ENCODE peak calls at places on chromosomes 3 and 15, in five cellular contexts. X is heart left ventricle, B is Caco-2, U is astrocyte of the cerebellum, M is heart right ventricle. L is an unnamed sample.

GRCh38 chr3:192642651-192643050 is 84.7 kb downstream of the FGF12 start:
- DNase-seq in X (no peak), B (no peak), M (no peak), U (no peak), L (no peak)

GRCh38 chr3:123732447-123732846 is 147.6 kb upstream of the HACD2 start:
- DNase-seq in X (no peak), B (no peak), U (peak), M (no peak), L (no peak)

GRCh38 chr3:40120067-40120692 is 189.3 kb upstream of the EIF1B start:
- DNase-seq in B (no peak), M (no peak), U (no peak), X (no peak), L (no peak)

GRCh38 chr3:190513409-190514162 is at the start of gene IL1RAP:
- DNase-seq in U (peak), M (peak), B (peak), X (peak), L (peak)

GRCh38 chr3:23937296-23937695 is 7.8 kb upstream of the NR1D2 start:
- DNase-seq in B (no peak), X (no peak), U (no peak), M (no peak), L (no peak)

GRCh38 chr15:96160269-96160668 is 170.2 kb upstream of the NR2F2 start:
- DNase-seq in U (peak), X (peak), M (peak), B (no peak), L (no peak)

GRCh38 chr15:67554580-67554979 is 12.1 kb downstream of the MAP2K5 start:
- DNase-seq in M (no peak), B (no peak), X (no peak), U (no peak), L (no peak)

GRCh38 chr3:150303776-150304175 is 104.3 kb upstream of the TSC22D2 start:
- DNase-seq in X (no peak), M (no peak), U (no peak), B (peak), L (no peak)

GRCh38 chr3:17730318-17730967 is 12.0 kb downstream of the TBC1D5 start:
- DNase-seq in M (no peak), X (no peak), U (peak), B (no peak), L (peak)

GRCh38 chr15:47283231-47283630 is 434.1 kb upstream of the SEMA6D start:
- DNase-seq in B (no peak), M (no peak), U (no peak), X (no peak), L (no peak)

GRCh38 chr15:90859234-90860131 is 8.9 kb upstream of the FURIN start:
- DNase-seq in B (no peak), X (no peak), M (no peak), U (no peak), L (no peak)

GRCh38 chr15:98428253-98428989 is 219.9 kb upstream of the IGF1R start:
- DNase-seq in M (peak), U (peak), X (peak), B (peak), L (no peak)

GRCh38 chr3:189363856-189364255 is 192.1 kb downstream of the TPRG1 start:
- DNase-seq in B (no peak), U (peak), X (no peak), M (peak), L (no peak)

GRCh38 chr15:81062937-81063336 is 62.2 kb downstream of the TLNRD1 start:
- DNase-seq in X (no peak), U (no peak), M (no peak), B (no peak), L (no peak)

GRCh38 chr15:91275844-91276243 is 175.8 kb downstream of the SV2B start:
- DNase-seq in B (no peak), X (no peak), M (no peak), U (no peak), L (no peak)

GRCh38 chr15:74406992-74407705 is 26.6 kb downstream of the SEMA7A start:
- DNase-seq in X (no peak), B (no peak), U (peak), M (no peak), L (peak)

GRCh38 chr3:112519424-112520001 is 20.2 kb upstream of the BTLA start:
- DNase-seq in M (peak), U (peak), B (peak), X (peak), L (peak)

GRCh38 chr15:100878601-100879000 is 1.0 kb upstream of the ALDH1A3 start:
- DNase-seq in B (no peak), M (no peak), X (no peak), U (no peak), L (no peak)

GRCh38 chr15:48966595-48967301 is 3.0 kb upstream of the SHC4 start:
- DNase-seq in B (no peak), M (no peak), U (peak), X (no peak), L (no peak)

GRCh38 chr3:82654708-82655107 is 893.3 kb upstream of the GBE1 start:
- DNase-seq in U (no peak), M (no peak), B (no peak), X (no peak), L (no peak)

GRCh38 chr3:71896751-71897150 is 111.8 kb upstream of the PROK2 start:
- DNase-seq in M (no peak), B (no peak), X (no peak), U (no peak), L (no peak)

GRCh38 chr3:64488938-64489337 is 198.9 kb downstream of the ADAMTS9 start:
- DNase-seq in B (no peak), X (no peak), U (no peak), M (no peak), L (no peak)

GRCh38 chr3:29384640-29385039 is 103.8 kb downstream of the RBMS3 start:
- DNase-seq in X (peak), U (peak), B (no peak), M (peak), L (peak)

GRCh38 chr3:121916189-121916588 is 22.0 kb downstream of the SLC15A2 start:
- DNase-seq in M (no peak), B (no peak), X (no peak), U (no peak), L (no peak)

GRCh38 chr3:16885588-16885903 is 791 bp downstream of the PLCL2 start:
- DNase-seq in B (no peak), M (no peak), U (no peak), X (no peak), L (no peak)

GRCh38 chr3:146148468-146148931 is 12.5 kb downstream of the PLOD2 start:
- DNase-seq in U (no peak), B (no peak), X (no peak), M (no peak), L (no peak)

GRCh38 chr15:72472907-72473669 is 1.0 kb upstream of the ARIH1 start:
- DNase-seq in B (no peak), M (no peak), X (no peak), U (no peak), L (no peak)

GRCh38 chr3:31275038-31275562 is 257.6 kb upstream of the STT3B start:
- DNase-seq in M (no peak), U (peak), X (no peak), B (peak), L (no peak)

GRCh38 chr3:189393598-189393997 is 221.8 kb downstream of the TPRG1 start:
- DNase-seq in M (no peak), B (no peak), X (no peak), U (no peak), L (no peak)

GRCh38 chr3:18127181-18127863 is 297.8 kb downstream of the SATB1 start:
- DNase-seq in X (no peak), B (no peak), U (no peak), M (no peak), L (no peak)

GRCh38 chr3:108469126-108469525 is 41.3 kb downstream of the MYH15 start:
- DNase-seq in B (no peak), X (no peak), U (no peak), M (no peak), L (no peak)

GRCh38 chr15:90749754-90750153 is 32.6 kb downstream of the BLM start:
- DNase-seq in X (no peak), U (no peak), B (no peak), M (no peak), L (no peak)

GRCh38 chr3:190183121-190183520 is 62.4 kb upstream of the P3H2 start:
- DNase-seq in U (peak), B (no peak), X (peak), M (peak), L (peak)

GRCh38 chr3:139434764-139435291 is 41.5 kb downstream of the RBP2 start:
- DNase-seq in M (no peak), X (no peak), U (no peak), B (no peak), L (peak)

GRCh38 chr15:74378853-74379252 is 11.4 kb upstream of the CYP11A1 start:
- DNase-seq in U (peak), X (no peak), M (no peak), B (no peak), L (no peak)

DNA sequence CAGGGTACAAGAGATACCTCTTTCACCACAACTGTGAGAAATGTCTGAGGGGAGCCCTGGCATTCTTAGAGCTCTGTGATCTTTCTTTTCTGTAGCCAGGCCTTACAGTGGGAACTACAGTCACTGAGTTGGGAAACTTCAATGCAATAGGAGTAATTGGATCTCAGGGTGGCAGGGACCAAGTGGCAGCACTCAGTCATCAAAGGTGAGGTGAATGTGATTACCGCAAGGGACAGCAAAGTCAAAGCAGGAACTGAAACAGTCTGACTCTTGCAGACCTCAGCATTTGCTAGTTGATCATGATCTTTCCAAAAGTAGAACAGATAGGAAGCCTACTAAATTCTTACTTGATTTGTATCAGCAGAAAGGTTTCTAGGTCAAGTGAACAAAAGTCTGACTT is 7.3 kb upstream of the MCF2L2 start:
- DNase-seq in M (no peak), U (no peak), B (no peak), X (no peak), L (no peak)
- TF ChIP-seq CTCF in M (no peak), U (no peak), B (no peak), X (no peak), L (no peak)

GRCh38 chr3:195106418-195106906 is 164.5 kb downstream of the XXYLT1 start:
- DNase-seq in U (no peak), M (peak), X (peak), B (peak), L (no peak)
- H3K4me3 ChIP-seq in U (no peak), M (peak), X (no peak), B (no peak), L (peak)

GRCh38 chr15:69159805-69160140 is 662 bp upstream of the GLCE start:
- DNase-seq in B (no peak), M (no peak), U (no peak), X (no peak), L (no peak)

GRCh38 chr15:69161878-69162213 is 1.4 kb downstream of the GLCE start:
- DNase-seq in B (no peak), M (no peak), U (no peak), X (no peak), L (no peak)

GRCh38 chr15:69160141-69160975 is at the start of gene GLCE:
- DNase-seq in U (peak), B (peak), M (peak), X (peak), L (peak)

GRCh38 chr15:69163124-69163669 is 2.8 kb downstream of the GLCE start:
- DNase-seq in B (no peak), X (no peak), M (no peak), U (no peak), L (no peak)

DNA sequence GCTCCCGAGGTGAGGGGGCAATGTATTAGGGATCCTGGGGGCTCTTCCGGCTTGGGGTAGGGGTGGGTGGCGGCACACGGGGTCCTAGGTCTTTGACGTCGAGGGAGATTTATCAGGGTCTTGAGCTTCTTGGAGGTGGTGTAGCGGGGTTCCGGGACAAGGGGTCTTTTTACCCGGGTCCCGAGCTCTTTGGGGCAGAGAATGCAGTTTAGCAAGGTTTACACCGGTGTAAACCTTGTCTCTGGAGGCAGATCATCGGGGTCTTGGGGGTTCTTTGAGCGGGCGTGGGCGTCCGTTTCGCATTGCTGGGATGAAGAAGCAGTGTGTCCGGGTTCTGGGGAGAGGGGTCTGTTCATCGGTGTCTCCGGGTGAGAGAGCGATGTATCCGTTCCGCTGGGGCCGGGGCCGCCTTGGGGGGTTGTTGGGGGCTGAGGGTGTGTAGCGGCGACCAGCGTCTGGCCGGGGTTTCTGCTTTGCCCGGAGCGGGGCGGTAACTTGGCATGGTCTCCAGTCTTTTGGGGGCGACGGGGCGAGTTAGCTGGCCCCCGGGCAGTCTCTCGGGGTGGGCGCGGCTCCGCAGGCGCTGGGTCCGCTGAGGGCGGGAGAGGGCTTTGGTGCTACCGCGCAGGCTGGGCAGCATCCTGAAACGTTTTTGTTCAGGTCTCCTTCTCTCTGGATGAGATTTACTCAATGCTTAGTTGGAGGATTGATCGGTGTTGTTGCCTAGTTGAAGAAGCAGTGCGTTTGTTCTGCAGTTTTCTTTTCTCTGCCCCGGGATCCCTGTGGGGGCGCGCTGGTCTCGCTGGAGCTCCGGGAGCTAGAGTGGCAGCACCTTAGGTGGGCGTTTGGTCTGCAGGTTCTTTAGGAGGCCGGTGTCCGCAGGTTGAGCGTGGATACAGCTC is 792 bp downstream of the GLCE start:
- DNase-seq in X (peak), M (peak), B (peak), U (no peak), L (no peak)
- TF ChIP-seq CTCF in X (peak), M (peak), B (peak), U (peak), L (peak)

GRCh38 chr3:188217011-188217463 is 63.1 kb downstream of the LPP start:
- DNase-seq in B (peak), U (no peak), M (no peak), X (no peak), L (no peak)
- H3K4me3 ChIP-seq in B (no peak), U (no peak), M (no peak), X (no peak), L (no peak)

GRCh38 chr15:40106203-40107161 is 2.2 kb downstream of the BMF start:
- DNase-seq in M (no peak), U (no peak), B (peak), X (no peak), L (no peak)
- TF ChIP-seq CTCF in M (no peak), U (no peak), B (no peak), X (no peak), L (no peak)

GRCh38 chr3:99637381-99638111 is 848 bp upstream of the COL8A1 start:
- DNase-seq in M (no peak), X (peak), B (no peak), U (peak), L (no peak)
- H3K4me3 ChIP-seq in M (peak), X (peak), B (no peak), U (peak), L (peak)

GRCh38 chr15:40470423-40471104 is at the start of gene CHST14:
- DNase-seq in B (peak), X (peak), U (no peak), M (peak), L (no peak)
- TF ChIP-seq CTCF in B (peak), X (no peak), U (no peak), M (no peak), L (no peak)

GRCh38 chr15:92393994-92394326 is 279 bp downstream of the ST8SIA2 start:
- DNase-seq in U (no peak), X (no peak), B (peak), M (no peak), L (no peak)

GRCh38 chr15:92395176-92395521 is 1.5 kb downstream of the ST8SIA2 start:
- DNase-seq in U (no peak), M (no peak), X (no peak), B (no peak), L (no peak)

GRCh38 chr15:92394327-92395175 is 870 bp downstream of the ST8SIA2 start:
- DNase-seq in M (no peak), B (peak), U (no peak), X (no peak), L (no peak)

GRCh38 chr15:92393287-92393993 is at the start of gene ST8SIA2:
- DNase-seq in U (no peak), X (peak), B (peak), M (peak), L (no peak)

GRCh38 chr15:92395557-92395956 is 1.9 kb downstream of the ST8SIA2 start:
- DNase-seq in X (no peak), M (no peak), B (no peak), U (no peak), L (no peak)
- H3K4me3 ChIP-seq in X (no peak), M (no peak), B (no peak), U (peak), L (no peak)

GRCh38 chr3:63290686-63291085 is 12.6 kb downstream of the SYNPR start:
- DNase-seq in X (no peak), M (no peak), U (no peak), B (no peak), L (no peak)
- TF ChIP-seq CTCF in X (no peak), M (no peak), U (no peak), B (no peak), L (no peak)

L was measured in AG04449.